ENCODE peak calls at places on chromosome 13, in nine cellular contexts. One of them, this sample, is unnamed.

GRCh38 chr13:51995677-51996551 is 15.3 kb downstream of the ATP7B start:
- DNase-seq in cardiac muscle cell: no peak
- DNase-seq in upper lobe of right lung: no peak
- DNase-seq in GOT3: no peak
- DNase-seq in naive thymus-derived CD8-positive, alpha-beta T cell: no peak
- DNase-seq in M059J: no peak
- DNase-seq in endothelial cell: no peak
- DNase-seq in adrenal gland: no peak
- DNase-seq in nucleus accumbens: no peak
- DNase-seq in this sample: no peak

GRCh38 chr13:73000027-73000674 is 58.7 kb upstream of the KLF5 start:
- DNase-seq in upper lobe of right lung: no peak
- DNase-seq in nucleus accumbens: no peak
- DNase-seq in naive thymus-derived CD8-positive, alpha-beta T cell: no peak
- DNase-seq in adrenal gland: no peak
- DNase-seq in cardiac muscle cell: peak; percentile 1
- DNase-seq in M059J: peak; percentile 20
- DNase-seq in GOT3: no peak
- DNase-seq in endothelial cell: no peak
- DNase-seq in this sample: peak; percentile 19

GRCh38 chr13:30708541-30708940 is 26.8 kb upstream of the ALOX5AP start:
- DNase-seq in nucleus accumbens: no peak
- DNase-seq in upper lobe of right lung: no peak
- DNase-seq in adrenal gland: no peak
- DNase-seq in M059J: peak; percentile 15
- DNase-seq in GOT3: no peak
- DNase-seq in naive thymus-derived CD8-positive, alpha-beta T cell: no peak
- DNase-seq in endothelial cell: no peak
- DNase-seq in cardiac muscle cell: no peak
- DNase-seq in this sample: no peak

GRCh38 chr13:51397262-51397933 is 55.4 kb downstream of the INTS6 start:
- DNase-seq in upper lobe of right lung: no peak
- DNase-seq in M059J: peak; percentile 7
- DNase-seq in cardiac muscle cell: no peak
- DNase-seq in endothelial cell: no peak
- DNase-seq in adrenal gland: peak; percentile 64
- DNase-seq in GOT3: no peak
- DNase-seq in naive thymus-derived CD8-positive, alpha-beta T cell: no peak
- DNase-seq in nucleus accumbens: no peak
- DNase-seq in this sample: peak; percentile 5

GRCh38 chr13:101289764-101290163 is 126.5 kb downstream of the NALCN start:
- DNase-seq in upper lobe of right lung: no peak
- DNase-seq in M059J: peak; percentile 51
- DNase-seq in endothelial cell: peak; percentile 59
- DNase-seq in naive thymus-derived CD8-positive, alpha-beta T cell: no peak
- DNase-seq in nucleus accumbens: no peak
- DNase-seq in adrenal gland: peak; percentile 89
- DNase-seq in cardiac muscle cell: peak; percentile 73
- DNase-seq in GOT3: no peak
- DNase-seq in this sample: peak; percentile 47

GRCh38 chr13:35086667-35087066 is 144.6 kb downstream of the NBEA start:
- DNase-seq in M059J: peak; percentile 43
- DNase-seq in upper lobe of right lung: no peak
- DNase-seq in GOT3: no peak
- DNase-seq in naive thymus-derived CD8-positive, alpha-beta T cell: no peak
- DNase-seq in endothelial cell: no peak
- DNase-seq in nucleus accumbens: no peak
- DNase-seq in cardiac muscle cell: no peak
- DNase-seq in adrenal gland: no peak
- DNase-seq in this sample: no peak

GRCh38 chr13:99909836-99910619 is 61.5 kb downstream of the ZIC5 start:
- DNase-seq in cardiac muscle cell: no peak
- DNase-seq in GOT3: no peak
- DNase-seq in adrenal gland: no peak
- DNase-seq in nucleus accumbens: no peak
- DNase-seq in upper lobe of right lung: no peak
- DNase-seq in endothelial cell: no peak
- DNase-seq in M059J: peak; percentile 26
- DNase-seq in naive thymus-derived CD8-positive, alpha-beta T cell: no peak
- DNase-seq in this sample: no peak

GRCh38 chr13:103471896-103472295 is 405.7 kb upstream of the SLC10A2 start:
- DNase-seq in upper lobe of right lung: no peak
- DNase-seq in M059J: peak; percentile 2
- DNase-seq in endothelial cell: no peak
- DNase-seq in cardiac muscle cell: no peak
- DNase-seq in GOT3: no peak
- DNase-seq in nucleus accumbens: no peak
- DNase-seq in naive thymus-derived CD8-positive, alpha-beta T cell: no peak
- DNase-seq in adrenal gland: no peak
- DNase-seq in this sample: no peak

GRCh38 chr13:20301391-20302071 is 69.4 kb upstream of the GJB6 start:
- DNase-seq in naive thymus-derived CD8-positive, alpha-beta T cell: no peak
- DNase-seq in nucleus accumbens: no peak
- DNase-seq in endothelial cell: peak; percentile 23
- DNase-seq in adrenal gland: no peak
- DNase-seq in M059J: no peak
- DNase-seq in upper lobe of right lung: no peak
- DNase-seq in cardiac muscle cell: no peak
- DNase-seq in GOT3: no peak
- DNase-seq in this sample: no peak

GRCh38 chr13:81406022-81406421 is 1065.1 kb upstream of the SPRY2 start:
- DNase-seq in M059J: no peak
- DNase-seq in cardiac muscle cell: no peak
- DNase-seq in GOT3: no peak
- DNase-seq in upper lobe of right lung: no peak
- DNase-seq in endothelial cell: no peak
- DNase-seq in nucleus accumbens: no peak
- DNase-seq in naive thymus-derived CD8-positive, alpha-beta T cell: no peak
- DNase-seq in adrenal gland: no peak
- DNase-seq in this sample: no peak

GRCh38 chr13:90402613-90403012 is 944.9 kb upstream of the MIR17HG start:
- DNase-seq in endothelial cell: no peak
- DNase-seq in M059J: no peak
- DNase-seq in upper lobe of right lung: no peak
- DNase-seq in cardiac muscle cell: no peak
- DNase-seq in naive thymus-derived CD8-positive, alpha-beta T cell: no peak
- DNase-seq in nucleus accumbens: no peak
- DNase-seq in GOT3: no peak
- DNase-seq in adrenal gland: no peak
- DNase-seq in this sample: no peak

GRCh38 chr13:76383671-76384461 is 502.3 kb downstream of the KCTD12 start:
- DNase-seq in naive thymus-derived CD8-positive, alpha-beta T cell: no peak
- DNase-seq in adrenal gland: no peak
- DNase-seq in cardiac muscle cell: peak; percentile 38
- DNase-seq in M059J: peak; percentile 82
- DNase-seq in upper lobe of right lung: no peak
- DNase-seq in GOT3: no peak
- DNase-seq in endothelial cell: no peak
- DNase-seq in nucleus accumbens: no peak
- DNase-seq in this sample: no peak

GRCh38 chr13:106140476-106140875 is 395.0 kb downstream of the EFNB2 start:
- DNase-seq in M059J: no peak
- DNase-seq in naive thymus-derived CD8-positive, alpha-beta T cell: no peak
- DNase-seq in nucleus accumbens: no peak
- DNase-seq in GOT3: no peak
- DNase-seq in adrenal gland: no peak
- DNase-seq in endothelial cell: no peak
- DNase-seq in cardiac muscle cell: no peak
- DNase-seq in upper lobe of right lung: no peak
- DNase-seq in this sample: no peak

GRCh38 chr13:110617326-110618072 is 2.2 kb downstream of the NAXD start:
- DNase-seq in endothelial cell: no peak
- DNase-seq in GOT3: no peak
- DNase-seq in M059J: peak; percentile 48
- DNase-seq in adrenal gland: peak; percentile 83
- DNase-seq in naive thymus-derived CD8-positive, alpha-beta T cell: no peak
- DNase-seq in cardiac muscle cell: no peak
- DNase-seq in nucleus accumbens: no peak
- DNase-seq in upper lobe of right lung: no peak
- DNase-seq in this sample: peak; percentile 22

GRCh38 chr13:30346159-30346788 is 38.9 kb upstream of the KATNAL1 start:
- DNase-seq in cardiac muscle cell: no peak
- DNase-seq in GOT3: no peak
- DNase-seq in naive thymus-derived CD8-positive, alpha-beta T cell: peak; percentile 16
- DNase-seq in nucleus accumbens: no peak
- DNase-seq in endothelial cell: no peak
- DNase-seq in M059J: no peak
- DNase-seq in adrenal gland: no peak
- DNase-seq in upper lobe of right lung: no peak
- DNase-seq in this sample: no peak

GRCh38 chr13:23794267-23795161 is 94.7 kb downstream of the MIPEP start:
- DNase-seq in nucleus accumbens: no peak
- DNase-seq in M059J: peak; percentile 82
- DNase-seq in naive thymus-derived CD8-positive, alpha-beta T cell: no peak
- DNase-seq in upper lobe of right lung: no peak
- DNase-seq in endothelial cell: no peak
- DNase-seq in cardiac muscle cell: no peak
- DNase-seq in adrenal gland: no peak
- DNase-seq in GOT3: no peak
- DNase-seq in this sample: no peak

GRCh38 chr13:44816701-44817684 is 172.3 kb downstream of the NUFIP1 start:
- DNase-seq in nucleus accumbens: no peak
- DNase-seq in cardiac muscle cell: no peak
- DNase-seq in M059J: peak; percentile 87
- DNase-seq in adrenal gland: no peak
- DNase-seq in endothelial cell: no peak
- DNase-seq in GOT3: no peak
- DNase-seq in naive thymus-derived CD8-positive, alpha-beta T cell: no peak
- DNase-seq in upper lobe of right lung: no peak
- DNase-seq in this sample: no peak

GRCh38 chr13:61410669-61411297 is 4.9 kb downstream of the PCDH20 start:
- DNase-seq in nucleus accumbens: no peak
- DNase-seq in adrenal gland: no peak
- DNase-seq in upper lobe of right lung: no peak
- DNase-seq in cardiac muscle cell: peak; percentile 31
- DNase-seq in GOT3: no peak
- DNase-seq in M059J: no peak
- DNase-seq in endothelial cell: no peak
- DNase-seq in naive thymus-derived CD8-positive, alpha-beta T cell: no peak
- DNase-seq in this sample: peak; percentile 54

GRCh38 chr13:40330950-40331349 is 335.5 kb downstream of the FOXO1 start:
- DNase-seq in cardiac muscle cell: no peak
- DNase-seq in M059J: no peak
- DNase-seq in upper lobe of right lung: no peak
- DNase-seq in adrenal gland: no peak
- DNase-seq in GOT3: no peak
- DNase-seq in naive thymus-derived CD8-positive, alpha-beta T cell: no peak
- DNase-seq in nucleus accumbens: no peak
- DNase-seq in endothelial cell: no peak
- DNase-seq in this sample: no peak

GRCh38 chr13:25588336-25589060 is 216.7 kb downstream of the ATP8A2 start:
- DNase-seq in cardiac muscle cell: no peak
- DNase-seq in upper lobe of right lung: no peak
- DNase-seq in adrenal gland: no peak
- DNase-seq in naive thymus-derived CD8-positive, alpha-beta T cell: no peak
- DNase-seq in endothelial cell: no peak
- DNase-seq in nucleus accumbens: no peak
- DNase-seq in GOT3: no peak
- DNase-seq in M059J: no peak
- DNase-seq in this sample: no peak

GRCh38 chr13:107835339-107836018 is 379.9 kb downstream of the LIG4 start:
- DNase-seq in endothelial cell: no peak
- DNase-seq in cardiac muscle cell: no peak
- DNase-seq in naive thymus-derived CD8-positive, alpha-beta T cell: no peak
- DNase-seq in upper lobe of right lung: no peak
- DNase-seq in adrenal gland: no peak
- DNase-seq in GOT3: no peak
- DNase-seq in M059J: peak; percentile 6
- DNase-seq in nucleus accumbens: no peak
- DNase-seq in this sample: no peak

GRCh38 chr13:47337781-47338507 is 441.1 kb upstream of the HTR2A start:
- DNase-seq in adrenal gland: no peak
- DNase-seq in GOT3: no peak
- DNase-seq in nucleus accumbens: no peak
- DNase-seq in M059J: peak; percentile 63
- DNase-seq in naive thymus-derived CD8-positive, alpha-beta T cell: no peak
- DNase-seq in upper lobe of right lung: no peak
- DNase-seq in cardiac muscle cell: peak; percentile 1
- DNase-seq in endothelial cell: no peak
- DNase-seq in this sample: no peak

GRCh38 chr13:30364876-30365275 is 57.4 kb upstream of the UBE2L5 start:
- DNase-seq in endothelial cell: peak; percentile 30
- DNase-seq in naive thymus-derived CD8-positive, alpha-beta T cell: no peak
- DNase-seq in nucleus accumbens: no peak
- DNase-seq in upper lobe of right lung: no peak
- DNase-seq in adrenal gland: no peak
- DNase-seq in GOT3: no peak
- DNase-seq in M059J: peak; percentile 42
- DNase-seq in cardiac muscle cell: no peak
- DNase-seq in this sample: no peak

GRCh38 chr13:98327326-98328314 is 150.6 kb upstream of the RNF113B start:
- DNase-seq in adrenal gland: no peak
- DNase-seq in GOT3: no peak
- DNase-seq in upper lobe of right lung: no peak
- DNase-seq in nucleus accumbens: no peak
- DNase-seq in cardiac muscle cell: peak; percentile 62
- DNase-seq in M059J: no peak
- DNase-seq in endothelial cell: peak; percentile 19
- DNase-seq in naive thymus-derived CD8-positive, alpha-beta T cell: no peak
- DNase-seq in this sample: no peak

GRCh38 chr13:53694814-53695533 is 666.4 kb downstream of the OLFM4 start:
- DNase-seq in nucleus accumbens: no peak
- DNase-seq in adrenal gland: no peak
- DNase-seq in upper lobe of right lung: no peak
- DNase-seq in GOT3: no peak
- DNase-seq in cardiac muscle cell: no peak
- DNase-seq in M059J: no peak
- DNase-seq in endothelial cell: no peak
- DNase-seq in naive thymus-derived CD8-positive, alpha-beta T cell: no peak
- DNase-seq in this sample: no peak

GRCh38 chr13:46473806-46474205 is 79.2 kb upstream of the LRCH1 start:
- DNase-seq in M059J: no peak
- DNase-seq in adrenal gland: no peak
- DNase-seq in nucleus accumbens: no peak
- DNase-seq in endothelial cell: no peak
- DNase-seq in GOT3: no peak
- DNase-seq in upper lobe of right lung: no peak
- DNase-seq in naive thymus-derived CD8-positive, alpha-beta T cell: no peak
- DNase-seq in cardiac muscle cell: peak; percentile 19
- DNase-seq in this sample: no peak

GRCh38 chr13:90565985-90566713 is 781.3 kb upstream of the MIR17HG start:
- DNase-seq in upper lobe of right lung: no peak
- DNase-seq in M059J: no peak
- DNase-seq in adrenal gland: no peak
- DNase-seq in nucleus accumbens: no peak
- DNase-seq in GOT3: no peak
- DNase-seq in naive thymus-derived CD8-positive, alpha-beta T cell: no peak
- DNase-seq in endothelial cell: no peak
- DNase-seq in cardiac muscle cell: no peak
- DNase-seq in this sample: no peak

GRCh38 chr13:97944396-97945029 is 9.0 kb upstream of the IPO5 start:
- DNase-seq in endothelial cell: no peak
- DNase-seq in M059J: peak; percentile 47
- DNase-seq in nucleus accumbens: no peak
- DNase-seq in cardiac muscle cell: no peak
- DNase-seq in adrenal gland: no peak
- DNase-seq in GOT3: no peak
- DNase-seq in naive thymus-derived CD8-positive, alpha-beta T cell: no peak
- DNase-seq in upper lobe of right lung: no peak
- DNase-seq in this sample: no peak

GRCh38 chr13:62309904-62310303 is 894.3 kb upstream of the PCDH20 start:
- DNase-seq in upper lobe of right lung: no peak
- DNase-seq in M059J: no peak
- DNase-seq in endothelial cell: no peak
- DNase-seq in nucleus accumbens: no peak
- DNase-seq in adrenal gland: no peak
- DNase-seq in GOT3: no peak
- DNase-seq in cardiac muscle cell: no peak
- DNase-seq in naive thymus-derived CD8-positive, alpha-beta T cell: no peak
- DNase-seq in this sample: no peak

GRCh38 chr13:40082644-40083043 is 427.2 kb downstream of the COG6 start:
- DNase-seq in GOT3: no peak
- DNase-seq in nucleus accumbens: no peak
- DNase-seq in endothelial cell: no peak
- DNase-seq in adrenal gland: peak; percentile 69
- DNase-seq in upper lobe of right lung: no peak
- DNase-seq in naive thymus-derived CD8-positive, alpha-beta T cell: no peak
- DNase-seq in M059J: peak; percentile 34
- DNase-seq in cardiac muscle cell: no peak
- DNase-seq in this sample: no peak

GRCh38 chr13:110346661-110347067 is 39.6 kb downstream of the COL4A2 start:
- DNase-seq in cardiac muscle cell: no peak
- DNase-seq in nucleus accumbens: no peak
- DNase-seq in M059J: no peak
- DNase-seq in adrenal gland: no peak
- DNase-seq in GOT3: no peak
- DNase-seq in endothelial cell: no peak
- DNase-seq in naive thymus-derived CD8-positive, alpha-beta T cell: no peak
- DNase-seq in upper lobe of right lung: no peak
- DNase-seq in this sample: no peak

This sample was measured in NAMALWA.